ENCODE peak calls at places on chromosome 6, in six cellular contexts. One of them, this sample, is unnamed.

GRCh38 chr6:157614026-157614484 is 209.0 kb upstream of the SNX9 start:
- DNase-seq in SJSA1: no peak
- DNase-seq in substantia nigra: no peak
- DNase-seq in NCI-H2029: no peak
- DNase-seq in Kasumi-1: no peak
- DNase-seq in globus pallidus: no peak
- DNase-seq in this sample: peak; percentile 47

GRCh38 chr6:89984926-89985743 is 90.9 kb downstream of the GJA10 start:
- DNase-seq in NCI-H2029: no peak
- DNase-seq in globus pallidus: peak; percentile 93
- DNase-seq in substantia nigra: peak; percentile 63
- DNase-seq in SJSA1: peak; percentile 97
- DNase-seq in Kasumi-1: no peak
- DNase-seq in this sample: no peak

GRCh38 chr6:90820436-90820835 is 233.6 kb upstream of the MAP3K7 start:
- DNase-seq in substantia nigra: no peak
- DNase-seq in SJSA1: no peak
- DNase-seq in globus pallidus: no peak
- DNase-seq in NCI-H2029: no peak
- DNase-seq in Kasumi-1: no peak
- DNase-seq in this sample: no peak

GRCh38 chr6:161101517-161101916 is 109.9 kb downstream of the MAP3K4 start:
- DNase-seq in substantia nigra: no peak
- DNase-seq in SJSA1: no peak
- DNase-seq in NCI-H2029: no peak
- DNase-seq in Kasumi-1: no peak
- DNase-seq in globus pallidus: peak; percentile 51
- DNase-seq in this sample: no peak

GRCh38 chr6:132320007-132320406 is 81.3 kb downstream of the MOXD1 start:
- DNase-seq in NCI-H2029: no peak
- DNase-seq in Kasumi-1: no peak
- DNase-seq in globus pallidus: no peak
- DNase-seq in SJSA1: no peak
- DNase-seq in substantia nigra: no peak
- DNase-seq in this sample: no peak

GRCh38 chr6:153564803-153565202 is 433.7 kb upstream of the RGS17 start:
- DNase-seq in substantia nigra: no peak
- DNase-seq in globus pallidus: no peak
- DNase-seq in SJSA1: no peak
- DNase-seq in NCI-H2029: no peak
- DNase-seq in Kasumi-1: no peak
- DNase-seq in this sample: no peak

GRCh38 chr6:16337280-16337975 is 99.0 kb downstream of the GMPR start:
- DNase-seq in NCI-H2029: no peak
- DNase-seq in globus pallidus: no peak
- DNase-seq in Kasumi-1: no peak
- DNase-seq in substantia nigra: peak; percentile 24
- DNase-seq in SJSA1: peak; percentile 72
- DNase-seq in this sample: no peak

GRCh38 chr6:57021086-57021720 is 25.3 kb upstream of the KIAA1586 start:
- DNase-seq in Kasumi-1: peak; percentile 52
- DNase-seq in SJSA1: peak; percentile 39
- DNase-seq in substantia nigra: no peak
- DNase-seq in NCI-H2029: peak; percentile 11
- DNase-seq in globus pallidus: peak; percentile 31
- DNase-seq in this sample: peak; percentile 59

GRCh38 chr6:66558189-66558588 is 851.2 kb upstream of the EYS start:
- DNase-seq in NCI-H2029: no peak
- DNase-seq in Kasumi-1: peak; percentile 11
- DNase-seq in SJSA1: no peak
- DNase-seq in globus pallidus: no peak
- DNase-seq in substantia nigra: no peak
- DNase-seq in this sample: no peak

GRCh38 chr6:139364302-139364981 is 10.0 kb downstream of the CITED2 start:
- DNase-seq in globus pallidus: peak; percentile 56
- DNase-seq in Kasumi-1: peak; percentile 75
- DNase-seq in substantia nigra: no peak
- DNase-seq in SJSA1: peak; percentile 43
- DNase-seq in NCI-H2029: no peak
- DNase-seq in this sample: peak; percentile 29

GRCh38 chr6:13795041-13795748 is 19.2 kb downstream of the MCUR1 start:
- DNase-seq in globus pallidus: peak; percentile 67
- DNase-seq in substantia nigra: peak; percentile 71
- DNase-seq in Kasumi-1: peak; percentile 81
- DNase-seq in SJSA1: peak; percentile 72
- DNase-seq in NCI-H2029: peak; percentile 90
- DNase-seq in this sample: peak; percentile 36

GRCh38 chr6:27672113-27672799 is 199.4 kb upstream of the ZNF184 start:
- DNase-seq in Kasumi-1: no peak
- DNase-seq in NCI-H2029: no peak
- DNase-seq in globus pallidus: no peak
- DNase-seq in SJSA1: no peak
- DNase-seq in substantia nigra: no peak
- DNase-seq in this sample: peak; percentile 44

GRCh38 chr6:159692303-159693127 is 526 bp downstream of the SOD2 start:
- DNase-seq in globus pallidus: peak; percentile 31
- DNase-seq in SJSA1: peak; percentile 62
- DNase-seq in substantia nigra: no peak
- DNase-seq in Kasumi-1: peak; percentile 38
- DNase-seq in NCI-H2029: no peak
- DNase-seq in this sample: peak; percentile 18

GRCh38 chr6:158168054-158168303 is at the start of gene SERAC1:
- DNase-seq in Kasumi-1: no peak
- DNase-seq in substantia nigra: no peak
- DNase-seq in globus pallidus: no peak
- DNase-seq in NCI-H2029: no peak
- DNase-seq in SJSA1: no peak
- DNase-seq in this sample: no peak

GRCh38 chr6:116444092-116444491 is 17.1 kb upstream of the CALHM6 start:
- DNase-seq in NCI-H2029: peak; percentile 79
- DNase-seq in globus pallidus: no peak
- DNase-seq in substantia nigra: no peak
- DNase-seq in Kasumi-1: peak; percentile 50
- DNase-seq in SJSA1: peak; percentile 35
- DNase-seq in this sample: peak; percentile 18

GRCh38 chr6:146100776-146101175 is 71.9 kb downstream of the GRM1 start:
- DNase-seq in globus pallidus: no peak
- DNase-seq in substantia nigra: no peak
- DNase-seq in NCI-H2029: no peak
- DNase-seq in Kasumi-1: no peak
- DNase-seq in SJSA1: no peak
- DNase-seq in this sample: no peak

GRCh38 chr6:126118058-126118759 is 131.9 kb downstream of the TRMT11 start:
- DNase-seq in SJSA1: no peak
- DNase-seq in substantia nigra: no peak
- DNase-seq in globus pallidus: no peak
- DNase-seq in Kasumi-1: no peak
- DNase-seq in NCI-H2029: no peak
- DNase-seq in this sample: no peak

GRCh38 chr6:80508885-80509630 is 402.6 kb downstream of the BCKDHB start:
- DNase-seq in globus pallidus: no peak
- DNase-seq in Kasumi-1: no peak
- DNase-seq in substantia nigra: no peak
- DNase-seq in SJSA1: no peak
- DNase-seq in NCI-H2029: no peak
- DNase-seq in this sample: no peak

GRCh38 chr6:37303891-37304503 is 46.1 kb upstream of the TMEM217 start:
- DNase-seq in NCI-H2029: no peak
- DNase-seq in substantia nigra: no peak
- DNase-seq in globus pallidus: no peak
- DNase-seq in SJSA1: peak; percentile 13
- DNase-seq in Kasumi-1: peak; percentile 63
- DNase-seq in this sample: no peak

GRCh38 chr6:43773050-43773956 is 3.3 kb downstream of the VEGFA start:
- DNase-seq in Kasumi-1: peak; percentile 54
- DNase-seq in SJSA1: peak; percentile 60
- DNase-seq in globus pallidus: no peak
- DNase-seq in substantia nigra: no peak
- DNase-seq in NCI-H2029: peak; percentile 79
- DNase-seq in this sample: peak; percentile 56

GRCh38 chr6:5314191-5314865 is 53.0 kb downstream of the FARS2 start:
- DNase-seq in globus pallidus: no peak
- DNase-seq in SJSA1: no peak
- DNase-seq in Kasumi-1: no peak
- DNase-seq in NCI-H2029: no peak
- DNase-seq in substantia nigra: no peak
- DNase-seq in this sample: no peak

GRCh38 chr6:143262859-143263258 is 187.6 kb downstream of the ADAT2 start:
- DNase-seq in NCI-H2029: no peak
- DNase-seq in globus pallidus: no peak
- DNase-seq in SJSA1: no peak
- DNase-seq in Kasumi-1: no peak
- DNase-seq in substantia nigra: no peak
- DNase-seq in this sample: no peak

GRCh38 chr6:99592900-99593299 is 13.7 kb upstream of the PRDM13 start:
- DNase-seq in globus pallidus: no peak
- DNase-seq in SJSA1: no peak
- DNase-seq in Kasumi-1: no peak
- DNase-seq in NCI-H2029: no peak
- DNase-seq in substantia nigra: no peak
- DNase-seq in this sample: peak; percentile 70

GRCh38 chr6:26064619-26065257 is 22.5 kb upstream of the HFE start:
- DNase-seq in NCI-H2029: peak; percentile 20
- DNase-seq in globus pallidus: no peak
- DNase-seq in SJSA1: peak; percentile 38
- DNase-seq in Kasumi-1: peak; percentile 74
- DNase-seq in substantia nigra: peak; percentile 2
- DNase-seq in this sample: no peak

GRCh38 chr6:22295145-22295544 is 1.7 kb downstream of the PRL start:
- DNase-seq in Kasumi-1: no peak
- DNase-seq in globus pallidus: no peak
- DNase-seq in substantia nigra: no peak
- DNase-seq in NCI-H2029: no peak
- DNase-seq in SJSA1: no peak
- DNase-seq in this sample: no peak

GRCh38 chr6:2731281-2731909 is 19.3 kb downstream of the MYLK4 start:
- DNase-seq in globus pallidus: no peak
- DNase-seq in substantia nigra: no peak
- DNase-seq in Kasumi-1: no peak
- DNase-seq in SJSA1: no peak
- DNase-seq in NCI-H2029: no peak
- DNase-seq in this sample: no peak

GRCh38 chr6:131368077-131368911 is 204.7 kb upstream of the ARG1 start:
- DNase-seq in NCI-H2029: no peak
- DNase-seq in Kasumi-1: peak; percentile 68
- DNase-seq in SJSA1: no peak
- DNase-seq in substantia nigra: no peak
- DNase-seq in globus pallidus: peak; percentile 58
- DNase-seq in this sample: no peak

GRCh38 chr6:20117474-20117873 is 94.8 kb downstream of the MBOAT1 start:
- DNase-seq in substantia nigra: no peak
- DNase-seq in SJSA1: no peak
- DNase-seq in globus pallidus: no peak
- DNase-seq in NCI-H2029: no peak
- DNase-seq in Kasumi-1: no peak
- DNase-seq in this sample: no peak

GRCh38 chr6:113909224-113909856 is 52.2 kb downstream of the MARCKS start:
- DNase-seq in NCI-H2029: peak; percentile 72
- DNase-seq in SJSA1: peak; percentile 67
- DNase-seq in substantia nigra: no peak
- DNase-seq in globus pallidus: peak; percentile 49
- DNase-seq in Kasumi-1: peak; percentile 77
- DNase-seq in this sample: no peak

GRCh38 chr6:7170117-7170732 is 62.5 kb downstream of the RREB1 start:
- DNase-seq in SJSA1: no peak
- DNase-seq in substantia nigra: no peak
- DNase-seq in globus pallidus: no peak
- DNase-seq in NCI-H2029: no peak
- DNase-seq in Kasumi-1: no peak
- DNase-seq in this sample: no peak

GRCh38 chr6:119484598-119484997 is 135.0 kb upstream of the MAN1A1 start:
- DNase-seq in globus pallidus: no peak
- DNase-seq in substantia nigra: no peak
- DNase-seq in SJSA1: no peak
- DNase-seq in Kasumi-1: no peak
- DNase-seq in NCI-H2029: no peak
- DNase-seq in this sample: no peak

GRCh38 chr6:26183581-26184408 is 96.6 kb downstream of the HFE start:
- DNase-seq in SJSA1: peak; percentile 60
- DNase-seq in globus pallidus: peak; percentile 90
- DNase-seq in NCI-H2029: peak; percentile 88
- DNase-seq in substantia nigra: peak; percentile 39
- DNase-seq in Kasumi-1: peak; percentile 92
- DNase-seq in this sample: peak; percentile 84

GRCh38 chr6:110703906-110704594 is 111.2 kb downstream of the CDK19 start:
- DNase-seq in NCI-H2029: no peak
- DNase-seq in Kasumi-1: no peak
- DNase-seq in SJSA1: no peak
- DNase-seq in substantia nigra: no peak
- DNase-seq in globus pallidus: no peak
- DNase-seq in this sample: no peak

This sample was measured in GF-D8.